ENCODE peak calls at places on chromosomes 11 and 22, in eight cellular contexts. A is body of pancreas, S is Calu3, I is transverse colon, D is BJ, C is bronchial epithelial cell, K is stomach, Q is GM23338. J is an unnamed sample.

GRCh38 chr11:103623933-103624332 is 412.5 kb upstream of the DDI1 start:
- DNase-seq in A (no peak), S (no peak), I (no peak), D (no peak), C (no peak), K (no peak), Q (no peak), J (no peak)

GRCh38 chr11:116660011-116660410 is 112.8 kb downstream of the BUD13 start:
- DNase-seq in A (no peak), S (no peak), I (no peak), D (no peak), C (no peak), K (no peak), Q (no peak), J (no peak)

GRCh38 chr11:116567721-116568242 is 205.0 kb downstream of the BUD13 start:
- DNase-seq in A (no peak), S (no peak), I (no peak), D (no peak), C (no peak), K (no peak), Q (no peak), J (no peak)

GRCh38 chr11:10818594-10818993 is 9.9 kb upstream of the EIF4G2 start:
- DNase-seq in A (no peak), S (no peak), I (no peak), D (peak), C (peak), K (no peak), Q (no peak), J (no peak)

GRCh38 chr11:19242184-19242932 is 1.6 kb upstream of the E2F8 start:
- DNase-seq in A (no peak), S (no peak), I (peak), D (no peak), C (no peak), K (no peak), Q (peak), J (peak)

GRCh38 chr22:23063539-23064380 is 6.6 kb upstream of the GNAZ start:
- DNase-seq in A (no peak), S (no peak), I (no peak), D (no peak), C (no peak), K (peak), Q (no peak), J (no peak)

GRCh38 chr11:2173150-2173693 is 1.6 kb upstream of the TH start:
- DNase-seq in A (no peak), S (peak), I (no peak), D (no peak), C (no peak), K (no peak), Q (peak), J (peak)

GRCh38 chr22:28105396-28105795 is 186.3 kb upstream of the PITPNB start:
- DNase-seq in A (no peak), S (no peak), I (no peak), D (no peak), C (no peak), K (no peak), Q (no peak), J (no peak)

GRCh38 chr11:2884424-2884815 is 1.2 kb downstream of the CDKN1C start:
- DNase-seq in A (no peak), S (peak), I (peak), D (no peak), C (no peak), K (peak), Q (no peak), J (peak)

GRCh38 chr11:394034-394857 is at the start of gene PKP3:
- DNase-seq in A (peak), S (peak), I (peak), D (no peak), C (peak), K (peak), Q (peak), J (no peak)

GRCh38 chr11:91761406-91762027 is 463.1 kb upstream of the FAT3 start:
- DNase-seq in A (no peak), S (no peak), I (no peak), D (no peak), C (no peak), K (no peak), Q (peak), J (peak)

GRCh38 chr11:8683115-8683807 is 669 bp downstream of the RPL27A start:
- DNase-seq in A (no peak), S (peak), I (no peak), D (no peak), C (no peak), K (no peak), Q (no peak), J (no peak)

GRCh38 chr11:17004486-17005148 is 9.6 kb downstream of the PLEKHA7 start:
- DNase-seq in A (no peak), S (no peak), I (no peak), D (no peak), C (no peak), K (no peak), Q (no peak), J (no peak)

GRCh38 chr11:69386594-69387408 is 92.8 kb downstream of the MYEOV start:
- DNase-seq in A (no peak), S (no peak), I (no peak), D (no peak), C (no peak), K (no peak), Q (no peak), J (no peak)

GRCh38 chr11:34300571-34301295 is 57.1 kb downstream of the ABTB2 start:
- DNase-seq in A (no peak), S (no peak), I (no peak), D (no peak), C (no peak), K (no peak), Q (no peak), J (no peak)

GRCh38 chr22:23398701-23399366 is 181.3 kb downstream of the IGLL1 start:
- DNase-seq in A (no peak), S (no peak), I (no peak), D (no peak), C (no peak), K (no peak), Q (no peak), J (no peak)

GRCh38 chr11:131195801-131196517 is 174.5 kb upstream of the NTM start:
- DNase-seq in A (peak), S (no peak), I (peak), D (no peak), C (peak), K (peak), Q (no peak), J (no peak)
- TF ChIP-seq CTCF in A (no peak), S (no peak), I (no peak), D (no peak), C (no peak), K (no peak), Q (no peak), J (no peak)

GRCh38 chr11:72354356-72355115 is 79.8 kb downstream of the CLPB start:
- DNase-seq in A (no peak), S (peak), I (no peak), D (no peak), C (peak), K (no peak), Q (peak), J (no peak)

GRCh38 chr11:72350752-72351151 is 83.6 kb downstream of the CLPB start:
- DNase-seq in A (no peak), S (no peak), I (no peak), D (no peak), C (no peak), K (no peak), Q (no peak), J (no peak)

GRCh38 chr11:72349616-72350218 is 84.6 kb downstream of the CLPB start:
- DNase-seq in A (no peak), S (peak), I (no peak), D (no peak), C (no peak), K (no peak), Q (no peak), J (no peak)

GRCh38 chr11:72352859-72353551 is 81.3 kb downstream of the CLPB start:
- DNase-seq in A (no peak), S (no peak), I (no peak), D (peak), C (peak), K (no peak), Q (peak), J (peak)

GRCh38 chr11:72353861-72354260 is 80.5 kb downstream of the CLPB start:
- DNase-seq in A (peak), S (peak), I (no peak), D (no peak), C (peak), K (peak), Q (peak), J (no peak)
- TF ChIP-seq CTCF in A (no peak), S (peak), I (no peak), D (peak), C (peak), K (no peak), Q (peak), J (no peak)

DNA sequence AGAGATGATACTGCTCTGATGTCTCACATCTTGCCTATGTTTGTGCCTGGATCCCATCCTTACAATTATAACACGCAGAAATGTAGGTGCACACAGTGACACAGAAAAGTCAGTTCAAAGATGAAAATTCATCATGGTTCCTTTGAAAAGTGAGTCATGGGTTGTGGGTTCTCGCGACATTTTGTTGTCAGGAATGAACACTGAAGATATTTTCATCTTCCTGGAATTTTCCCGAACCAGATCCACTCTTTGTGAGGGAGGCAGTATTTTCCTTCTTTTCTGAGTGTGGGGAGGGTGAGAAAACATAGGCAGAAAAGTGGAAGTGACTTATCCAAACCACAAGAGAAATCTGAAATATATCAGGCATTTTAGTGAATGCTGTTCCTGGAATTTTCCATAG is 81.3 kb downstream of the BMAL1 start:
- DNase-seq in A (no peak), S (no peak), I (no peak), D (peak), C (no peak), K (no peak), Q (no peak), J (no peak)
- TF ChIP-seq CTCF in A (no peak), S (no peak), I (no peak), D (no peak), C (no peak), K (no peak), Q (no peak), J (no peak)

GRCh38 chr11:123474994-123475393 is 44.9 kb downstream of the GRAMD1B start:
- DNase-seq in A (no peak), S (no peak), I (no peak), D (peak), C (no peak), K (no peak), Q (no peak), J (no peak)

GRCh38 chr11:123478352-123478986 is 48.4 kb downstream of the GRAMD1B start:
- DNase-seq in A (peak), S (peak), I (peak), D (no peak), C (peak), K (peak), Q (peak), J (peak)

GRCh38 chr11:123477205-123477907 is 47.3 kb downstream of the GRAMD1B start:
- DNase-seq in A (no peak), S (no peak), I (no peak), D (no peak), C (no peak), K (no peak), Q (no peak), J (no peak)

GRCh38 chr11:123473941-123474668 is 44.0 kb downstream of the GRAMD1B start:
- DNase-seq in A (no peak), S (no peak), I (no peak), D (peak), C (peak), K (no peak), Q (no peak), J (no peak)

GRCh38 chr11:123475478-123475877 is 45.4 kb downstream of the GRAMD1B start:
- DNase-seq in A (no peak), S (no peak), I (no peak), D (no peak), C (no peak), K (no peak), Q (peak), J (peak)
- TF ChIP-seq CTCF in A (no peak), S (no peak), I (no peak), D (peak), C (peak), K (no peak), Q (peak), J (peak)

DNA sequence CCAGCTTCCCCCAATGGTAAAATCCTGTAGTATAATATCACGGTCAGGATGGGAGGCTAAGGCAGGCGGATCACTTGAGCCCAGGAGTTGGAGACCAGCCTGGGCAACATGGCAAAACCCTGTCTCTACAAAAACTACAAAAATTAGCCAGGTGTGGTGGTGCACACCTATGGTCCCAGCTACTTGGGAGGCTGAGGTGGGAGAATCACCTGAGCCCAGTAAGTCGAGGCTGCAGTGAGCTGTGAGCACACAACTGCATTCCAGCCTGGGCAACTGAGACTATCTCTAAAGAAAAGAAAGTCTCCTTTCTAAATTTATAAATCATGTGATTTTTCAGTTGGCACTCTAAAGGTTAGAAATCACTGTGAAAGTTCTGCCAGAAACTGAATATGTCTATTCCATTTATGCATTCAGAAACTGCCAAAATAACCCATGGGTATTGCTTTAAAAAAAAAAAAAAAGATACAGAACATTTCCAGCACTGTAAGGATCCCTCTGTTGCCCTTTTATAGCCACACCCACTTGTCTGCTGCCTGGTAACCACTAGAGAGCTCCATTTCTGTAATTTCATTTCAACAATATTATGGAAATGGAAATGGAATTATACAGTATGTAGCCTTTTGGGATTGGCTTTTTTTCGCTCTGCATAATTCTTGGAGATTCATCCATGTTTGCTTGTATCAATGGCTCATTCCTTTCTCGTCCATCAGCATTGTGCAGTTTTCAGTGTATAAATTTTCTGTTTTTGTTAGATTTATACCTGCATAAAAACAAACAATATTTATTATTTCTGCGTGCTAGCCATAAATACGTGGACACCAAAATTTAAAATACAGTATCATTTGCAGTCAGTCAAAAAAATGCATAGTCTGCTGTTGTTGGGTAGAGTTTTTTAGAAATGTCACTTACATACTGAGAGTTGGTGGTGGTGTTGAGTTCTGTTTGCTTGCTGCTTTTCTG is 9.4 kb downstream of the CDC45 start:
- DNase-seq in A (peak), S (no peak), I (no peak), D (no peak), C (no peak), K (no peak), Q (no peak), J (no peak)
- TF ChIP-seq CTCF in A (no peak), S (no peak), I (no peak), D (peak), C (no peak), K (no peak), Q (no peak), J (no peak)

GRCh38 chr11:64063741-64064140 is 28.0 kb downstream of the FLRT1 start:
- DNase-seq in A (no peak), S (no peak), I (no peak), D (no peak), C (no peak), K (no peak), Q (no peak), J (no peak)
- TF ChIP-seq CTCF in A (no peak), S (no peak), I (no peak), D (no peak), C (no peak), K (no peak), Q (no peak), J (no peak)

GRCh38 chr11:60946601-60947265 is 5.2 kb downstream of the SLC15A3 start:
- DNase-seq in A (no peak), S (no peak), I (no peak), D (no peak), C (no peak), K (no peak), Q (no peak), J (no peak)

GRCh38 chr11:60950024-60950423 is 2.0 kb downstream of the SLC15A3 start:
- DNase-seq in A (no peak), S (no peak), I (no peak), D (no peak), C (no peak), K (no peak), Q (no peak), J (no peak)

GRCh38 chr11:60950933-60951610 is 904 bp downstream of the SLC15A3 start:
- DNase-seq in A (no peak), S (no peak), I (no peak), D (no peak), C (no peak), K (peak), Q (peak), J (peak)

GRCh38 chr11:60947666-60948065 is 4.3 kb downstream of the SLC15A3 start:
- DNase-seq in A (no peak), S (no peak), I (no peak), D (no peak), C (no peak), K (no peak), Q (peak), J (no peak)

GRCh38 chr11:60948251-60948650 is 3.7 kb downstream of the SLC15A3 start:
- DNase-seq in A (no peak), S (no peak), I (no peak), D (no peak), C (no peak), K (no peak), Q (no peak), J (no peak)
- TF ChIP-seq CTCF in A (no peak), S (no peak), I (no peak), D (no peak), C (no peak), K (no peak), Q (no peak), J (no peak)

J was measured in nephron progenitor cell.